ENCODE peak calls at places on chromosomes 16 and 17, in five cellular contexts. X, Y, E, W and Z are unnamed samples.

GRCh38 chr16:19410435-19411153 is 7.1 kb upstream of the TMC5 start:
- DNase-seq in Y (no peak), E (peak), W (no peak), X (no peak), Z (no peak)

GRCh38 chr17:34571428-34572130 is 7.8 kb upstream of the TMEM132E start:
- DNase-seq in E (no peak), X (no peak), W (no peak), Y (no peak), Z (peak)

GRCh38 chr17:40886090-40886489 is 1.0 kb upstream of the KRT20 start:
- DNase-seq in W (no peak), Y (no peak), X (no peak), E (no peak), Z (no peak)

GRCh38 chr17:59332890-59333377 is 1.5 kb downstream of the YPEL2 start:
- DNase-seq in X (no peak), Y (no peak), W (no peak), E (no peak), Z (no peak)

GRCh38 chr17:2701996-2702741 is 9.4 kb downstream of the CLUH start:
- DNase-seq in E (no peak), Y (no peak), X (no peak), W (no peak), Z (no peak)

GRCh38 chr17:67994827-67995567 is 1.3 kb downstream of the C17orf58 start:
- DNase-seq in Y (no peak), W (no peak), E (no peak), X (no peak), Z (no peak)

GRCh38 chr17:72937687-72938086 is 154.8 kb downstream of the SLC39A11 start:
- DNase-seq in E (no peak), W (no peak), X (no peak), Y (no peak), Z (no peak)

GRCh38 chr16:27361987-27362386 is 40.0 kb upstream of the IL21R start:
- DNase-seq in E (no peak), W (no peak), X (no peak), Y (no peak), Z (no peak)

GRCh38 chr16:10678655-10679054 is 16.1 kb downstream of the TEKT5 start:
- DNase-seq in Y (peak), W (no peak), E (no peak), X (no peak), Z (no peak)

GRCh38 chr16:2912330-2913199 is 834 bp downstream of the FLYWCH1 start:
- DNase-seq in W (no peak), Y (peak), E (no peak), X (peak), Z (peak)

GRCh38 chr17:31838641-31839225 is 20.3 kb downstream of the COPRS start:
- DNase-seq in X (no peak), E (no peak), Y (no peak), W (no peak), Z (no peak)

GRCh38 chr16:12291989-12292759 is 315.6 kb downstream of the SNX29 start:
- DNase-seq in Y (no peak), W (no peak), E (no peak), X (no peak), Z (no peak)

GRCh38 chr17:65902165-65902564 is 289.8 kb downstream of the CEP112 start:
- DNase-seq in W (no peak), E (no peak), X (no peak), Y (no peak), Z (no peak)

GRCh38 chr17:691423-691822 is 23.2 kb downstream of the VPS53 start:
- DNase-seq in E (no peak), Y (no peak), X (no peak), W (no peak), Z (no peak)

GRCh38 chr16:2473999-2474876 is 689 bp upstream of the TBC1D24 start:
- DNase-seq in Y (peak), E (peak), W (no peak), X (no peak), Z (peak)

GRCh38 chr16:2436110-2436509 is 6.9 kb downstream of the CCNF start:
- DNase-seq in W (no peak), X (no peak), E (no peak), Y (peak), Z (no peak)

GRCh38 chr17:55426851-55427586 is 5.4 kb upstream of the MMD start:
- DNase-seq in Y (no peak), W (no peak), X (no peak), E (no peak), Z (peak)

GRCh38 chr17:34203018-34203646 is 52.0 kb upstream of the CCL2 start:
- DNase-seq in W (no peak), E (no peak), X (no peak), Y (no peak), Z (no peak)

GRCh38 chr16:50598256-50598894 is 50.2 kb downstream of the NKD1 start:
- DNase-seq in Y (no peak), W (no peak), E (no peak), X (no peak), Z (peak)

GRCh38 chr17:8563981-8564602 is 66.4 kb downstream of the MYH10 start:
- DNase-seq in Y (no peak), W (no peak), X (no peak), E (no peak), Z (no peak)

GRCh38 chr16:83187404-83187803 is 560.6 kb downstream of the CDH13 start:
- DNase-seq in W (no peak), E (no peak), Y (no peak), X (no peak), Z (no peak)

GRCh38 chr16:61362583-61362982 is 673.7 kb downstream of the CDH8 start:
- DNase-seq in X (no peak), W (no peak), E (no peak), Y (no peak), Z (no peak)

GRCh38 chr16:27287887-27288286 is 19.3 kb upstream of the NSMCE1 start:
- DNase-seq in X (no peak), Y (no peak), E (no peak), W (no peak), Z (no peak)

GRCh38 chr17:17990282-17990681 is 17.6 kb downstream of the DRC3 start:
- DNase-seq in X (no peak), Y (no peak), W (no peak), E (no peak), Z (no peak)

GRCh38 chr16:1732071-1732470 is 26.1 kb downstream of the MAPK8IP3 start:
- DNase-seq in X (no peak), Y (no peak), W (no peak), E (no peak), Z (no peak)

GRCh38 chr17:5464717-5465507 is 3.9 kb downstream of the DHX33 start:
- DNase-seq in E (no peak), Y (no peak), W (no peak), X (no peak), Z (no peak)

GRCh38 chr16:78563905-78564304 is 464.5 kb downstream of the WWOX start:
- DNase-seq in X (no peak), Y (no peak), W (no peak), E (no peak), Z (no peak)

GRCh38 chr16:4894276-4895150 is 42.4 kb downstream of the PPL start:
- DNase-seq in Y (peak), X (no peak), E (no peak), W (no peak), Z (no peak)

GRCh38 chr17:29363716-29364115 is 26.4 kb upstream of the TAOK1 start:
- DNase-seq in X (no peak), E (no peak), Y (no peak), W (no peak), Z (no peak)

GRCh38 chr17:19022128-19022527 is 17.6 kb upstream of the FAM83G start:
- DNase-seq in X (no peak), Y (no peak), E (no peak), W (no peak), Z (no peak)

GRCh38 chr17:81309140-81309858 is 14.2 kb upstream of the SLC38A10 start:
- DNase-seq in W (no peak), Y (peak), X (no peak), E (peak), Z (no peak)

GRCh38 chr17:4949321-4950074 is 1.2 kb upstream of the PFN1 start:
- DNase-seq in Y (peak), X (peak), W (no peak), E (peak), Z (peak)

GRCh38 chr16:8126313-8126712 is 464.0 kb downstream of the TMEM114 start:
- DNase-seq in X (no peak), Y (no peak), E (no peak), W (no peak), Z (no peak)

GRCh38 chr16:85136705-85137322 is 24.5 kb upstream of the CIBAR2 start:
- DNase-seq in Y (peak), X (no peak), W (no peak), E (no peak), Z (no peak)

GRCh38 chr16:53131363-53132071 is 76.7 kb downstream of the CHD9 start:
- DNase-seq in E (peak), W (no peak), Y (peak), X (peak), Z (peak)

GRCh38 chr17:51828901-51829300 is 329.6 kb downstream of the CA10 start:
- DNase-seq in E (no peak), W (no peak), X (no peak), Y (no peak), Z (no peak)

GRCh38 chr17:11324846-11325420 is 83.9 kb downstream of the SHISA6 start:
- DNase-seq in W (no peak), Y (no peak), X (no peak), E (no peak), Z (no peak)

GRCh38 chr17:59754547-59754946 is 47.1 kb downstream of the VMP1 start:
- DNase-seq in E (no peak), X (no peak), W (no peak), Y (no peak), Z (no peak)

GRCh38 chr16:89828199-89828869 is at the start of gene SPIRE2:
- DNase-seq in E (peak), W (no peak), Y (peak), X (peak), Z (no peak)

GRCh38 chr17:44381810-44382209 is 7.6 kb downstream of the ITGA2B start:
- DNase-seq in W (no peak), X (no peak), Y (no peak), E (no peak), Z (no peak)